ENCODE peak calls at places on chromosomes 2 and 18, in five cellular contexts. K is A549, A is K562, Y is HepG2, G is H1. P is an unnamed sample. For H3K4me1, the result is how much of the 10 kb centered on the place peaks cover.

GRCh38 chr2:102489646-102490045 is 16.6 kb downstream of the SLC9A4 start:
- DNase-seq in K (no peak), A (no peak), Y (no peak), G (no peak), P (no peak)

GRCh38 chr2:180010701-180011100 is 3.6 kb upstream of the CWC22 start:
- DNase-seq in K (no peak), A (no peak), Y (no peak), G (no peak), P (peak)

GRCh38 chr2:227155395-227155794 is 8.6 kb downstream of the COL4A4 start:
- DNase-seq in K (no peak), A (no peak), Y (no peak), G (no peak), P (no peak)

GRCh38 chr18:26561769-26562168 is 13.4 kb upstream of the KCTD1 start:
- DNase-seq in K (no peak), A (no peak), Y (no peak), G (no peak), P (no peak)

GRCh38 chr2:236512902-236513433 is 56.7 kb upstream of the ACKR3 start:
- DNase-seq in K (peak), A (peak), Y (peak), G (peak), P (peak)

GRCh38 chr2:11824901-11825592 is 78.6 kb downstream of the LPIN1 start:
- DNase-seq in K (no peak), A (no peak), Y (no peak), G (no peak), P (no peak)

GRCh38 chr2:240790370-240791210 is 29.4 kb downstream of the KIF1A start:
- DNase-seq in K (no peak), A (no peak), Y (no peak), G (no peak), P (no peak)

GRCh38 chr18:29853126-29853525 is 1189.4 kb downstream of the DSC3 start:
- DNase-seq in K (no peak), A (no peak), Y (no peak), G (no peak), P (no peak)

DNA sequence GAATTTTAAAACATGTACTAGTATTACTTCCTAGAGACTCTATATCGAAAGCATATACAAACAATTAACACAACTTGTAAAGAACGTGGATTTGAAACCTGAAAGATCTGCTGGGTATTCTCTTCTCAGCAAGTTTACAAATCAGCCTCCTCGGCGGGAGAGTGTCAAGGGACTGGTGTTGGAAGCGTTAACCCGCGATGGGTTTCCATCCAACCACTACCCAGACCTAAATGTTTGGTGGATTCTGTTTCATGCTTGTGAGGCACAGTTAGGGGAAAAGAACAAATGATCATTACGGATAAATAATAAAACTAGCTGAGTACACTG is 770 bp downstream of the C2orf42 start:
- DNase-seq in K (no peak), A (no peak), Y (no peak), G (no peak), P (no peak)
- TF ChIP-seq JUN in K (no peak), A (no peak), Y (no peak), G (no peak), P (no peak)

GRCh38 chr2:105865222-105865913 is 120.7 kb downstream of the NCK2 start:
- DNase-seq in K (no peak), A (no peak), Y (no peak), G (no peak), P (no peak)
- H3K4me1 ChIP-seq in K (under half), A (under half), Y (under half), G (under half), P (under half)

GRCh38 chr2:230737791-230738226 is 25.2 kb downstream of the CAB39 start:
- DNase-seq in K (no peak), A (no peak), Y (no peak), G (no peak), P (no peak)

GRCh38 chr2:230739961-230740360 is 27.3 kb downstream of the CAB39 start:
- DNase-seq in K (no peak), A (no peak), Y (no peak), G (no peak), P (no peak)

GRCh38 chr2:230735884-230736283 is 23.2 kb downstream of the CAB39 start:
- DNase-seq in K (no peak), A (no peak), Y (no peak), G (no peak), P (no peak)

GRCh38 chr2:230738391-230738811 is 25.8 kb downstream of the CAB39 start:
- DNase-seq in K (no peak), A (no peak), Y (peak), G (no peak), P (peak)

DNA sequence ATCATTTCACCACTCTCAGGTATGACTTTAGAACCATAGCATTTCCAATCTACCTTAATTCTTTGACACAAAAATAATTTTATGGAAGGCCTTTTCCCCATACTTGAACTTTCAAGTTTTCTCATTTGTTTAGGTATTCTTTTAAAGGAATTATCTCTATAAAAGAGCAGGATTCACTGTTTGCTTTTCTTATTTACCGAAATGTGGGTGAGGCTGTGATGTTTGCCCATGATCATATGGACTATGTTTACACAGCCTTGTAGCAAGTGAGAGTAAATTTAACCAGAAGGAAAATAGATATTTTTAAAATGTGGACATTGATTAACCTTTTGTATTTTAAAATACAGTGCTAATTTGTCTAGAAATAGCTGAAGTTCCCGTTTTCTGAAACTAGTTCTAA is 26.3 kb downstream of the CAB39 start:
- DNase-seq in K (peak), A (no peak), Y (peak), G (no peak), P (no peak)
- TF ChIP-seq JUN in K (no peak), A (no peak), Y (no peak), G (no peak), P (no peak)

GRCh38 chr18:5513947-5514346 is 29.9 kb downstream of the EPB41L3 start:
- DNase-seq in K (no peak), A (no peak), Y (no peak), G (no peak), P (no peak)

GRCh38 chr18:5510109-5510846 is 33.5 kb downstream of the EPB41L3 start:
- DNase-seq in K (no peak), A (no peak), Y (no peak), G (no peak), P (peak)

GRCh38 chr18:5508821-5509220 is 35.0 kb downstream of the EPB41L3 start:
- DNase-seq in K (no peak), A (no peak), Y (no peak), G (no peak), P (no peak)

GRCh38 chr18:5515007-5515744 is 28.6 kb downstream of the EPB41L3 start:
- DNase-seq in K (no peak), A (no peak), Y (no peak), G (no peak), P (no peak)

DNA sequence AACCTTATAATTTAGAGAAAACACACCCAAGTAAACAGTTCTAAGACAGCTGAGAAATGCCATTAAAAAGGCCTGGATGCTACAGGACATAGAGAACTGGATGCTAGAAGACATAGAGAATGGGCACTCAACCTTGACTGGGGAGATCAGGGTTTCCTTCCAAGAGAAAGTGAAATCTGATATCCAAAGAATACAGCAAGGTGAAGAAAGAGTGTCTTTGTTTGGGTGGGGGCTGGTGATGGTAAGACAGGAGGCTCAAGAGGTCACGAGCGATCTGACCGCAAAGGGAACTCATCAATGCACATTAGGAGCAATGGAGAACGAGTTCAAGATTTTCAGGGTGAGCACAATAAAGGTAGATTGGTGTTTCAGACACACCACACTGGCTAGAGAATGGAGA is 31.6 kb downstream of the EPB41L3 start:
- DNase-seq in K (no peak), A (no peak), Y (no peak), G (no peak), P (no peak)
- H3K4me1 ChIP-seq in K (under half), A (under half), Y (under half), G (under half), P (under half)

DNA sequence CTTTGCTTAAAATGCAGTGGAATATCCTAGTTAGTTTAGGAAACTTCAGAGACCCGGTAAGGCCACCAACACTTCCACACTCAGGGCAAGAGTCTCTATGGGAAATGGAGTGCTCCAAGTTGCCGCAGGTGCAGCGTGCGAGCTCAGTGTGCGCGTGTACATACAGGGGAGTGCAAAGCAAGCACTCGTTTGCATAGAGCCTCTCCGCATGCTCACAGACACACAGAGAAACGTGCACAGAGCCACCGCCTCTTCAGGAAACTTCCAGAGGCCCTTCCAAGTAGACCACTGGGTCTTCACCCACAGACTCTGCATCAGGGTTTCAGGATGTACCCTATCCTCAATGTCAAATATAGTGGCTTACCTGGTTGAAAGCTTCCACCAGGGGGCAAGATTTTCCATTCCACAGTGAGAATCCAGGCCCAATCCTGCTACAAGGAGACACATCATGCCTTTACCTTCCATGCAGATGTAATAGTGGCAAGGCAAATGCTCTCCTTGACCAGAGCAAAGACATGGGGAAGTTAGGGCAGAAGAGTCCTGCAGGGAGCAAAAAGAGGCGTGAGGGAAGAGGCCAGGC is 513.0 kb upstream of the MYT1L start:
- DNase-seq in K (no peak), A (peak), Y (peak), G (no peak), P (no peak)
- TF ChIP-seq JUN in K (no peak), A (no peak), Y (no peak), G (no peak), P (no peak)

GRCh38 chr2:6822394-6822793 is 43.3 kb downstream of the CMPK2 start:
- DNase-seq in K (no peak), A (no peak), Y (no peak), G (no peak), P (no peak)
- H3K4me1 ChIP-seq in K (under half), A (under half), Y (under half), G (under half), P (under half)

DNA sequence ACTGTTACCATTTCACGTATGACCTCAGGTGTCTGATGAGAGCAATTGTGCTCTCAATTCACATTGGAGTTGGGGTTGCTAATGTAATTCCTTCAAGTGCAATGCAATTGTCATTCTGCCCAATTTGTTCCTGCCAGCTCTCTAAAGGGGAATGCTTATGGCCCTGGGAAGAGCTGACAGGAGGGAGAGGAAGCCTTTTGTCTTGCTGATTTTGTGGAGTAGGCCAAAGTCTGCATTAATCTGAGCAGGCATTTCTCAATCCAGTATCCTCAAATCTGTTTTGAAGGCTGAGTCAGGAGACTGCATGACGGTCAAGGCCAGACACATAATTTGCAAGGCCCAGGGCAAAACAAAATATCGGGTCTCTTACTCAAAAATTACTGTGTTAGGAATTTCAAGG is 326.4 kb upstream of the SPHKAP start:
- DNase-seq in K (no peak), A (no peak), Y (no peak), G (peak), P (no peak)
- TF ChIP-seq JUN in K (no peak), A (no peak), Y (no peak), G (no peak), P (no peak)

DNA sequence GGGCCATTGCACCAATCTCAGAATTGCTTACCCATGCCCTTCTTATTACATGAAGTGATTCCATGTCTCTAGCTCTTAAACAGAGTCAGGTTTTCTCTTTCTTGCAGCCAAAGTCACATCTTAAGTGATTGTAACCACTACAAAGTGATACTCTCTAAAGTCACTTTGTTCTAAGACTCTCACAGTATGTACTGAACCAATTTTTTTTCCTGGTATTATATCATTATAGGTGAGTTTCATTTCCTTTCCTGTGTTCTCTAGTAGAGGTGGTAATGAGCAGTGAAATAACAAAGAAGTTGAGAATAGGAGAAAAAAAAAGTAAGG is 66.3 kb upstream of the DARS1 start:
- DNase-seq in K (no peak), A (no peak), Y (no peak), G (no peak), P (no peak)
- H3K4me1 ChIP-seq in K (under half), A (under half), Y (under half), G (under half), P (under half)

GRCh38 chr2:86233464-86233863 is 34.2 kb downstream of the MRPL35 start:
- DNase-seq in K (no peak), A (no peak), Y (no peak), G (no peak), P (no peak)

GRCh38 chr2:86229221-86229620 is 30.0 kb downstream of the MRPL35 start:
- DNase-seq in K (no peak), A (no peak), Y (no peak), G (no peak), P (no peak)

GRCh38 chr2:86230961-86231360 is 31.7 kb downstream of the MRPL35 start:
- DNase-seq in K (no peak), A (no peak), Y (no peak), G (no peak), P (no peak)

GRCh38 chr2:86232373-86232784 is 33.1 kb downstream of the MRPL35 start:
- DNase-seq in K (no peak), A (no peak), Y (no peak), G (no peak), P (no peak)

DNA sequence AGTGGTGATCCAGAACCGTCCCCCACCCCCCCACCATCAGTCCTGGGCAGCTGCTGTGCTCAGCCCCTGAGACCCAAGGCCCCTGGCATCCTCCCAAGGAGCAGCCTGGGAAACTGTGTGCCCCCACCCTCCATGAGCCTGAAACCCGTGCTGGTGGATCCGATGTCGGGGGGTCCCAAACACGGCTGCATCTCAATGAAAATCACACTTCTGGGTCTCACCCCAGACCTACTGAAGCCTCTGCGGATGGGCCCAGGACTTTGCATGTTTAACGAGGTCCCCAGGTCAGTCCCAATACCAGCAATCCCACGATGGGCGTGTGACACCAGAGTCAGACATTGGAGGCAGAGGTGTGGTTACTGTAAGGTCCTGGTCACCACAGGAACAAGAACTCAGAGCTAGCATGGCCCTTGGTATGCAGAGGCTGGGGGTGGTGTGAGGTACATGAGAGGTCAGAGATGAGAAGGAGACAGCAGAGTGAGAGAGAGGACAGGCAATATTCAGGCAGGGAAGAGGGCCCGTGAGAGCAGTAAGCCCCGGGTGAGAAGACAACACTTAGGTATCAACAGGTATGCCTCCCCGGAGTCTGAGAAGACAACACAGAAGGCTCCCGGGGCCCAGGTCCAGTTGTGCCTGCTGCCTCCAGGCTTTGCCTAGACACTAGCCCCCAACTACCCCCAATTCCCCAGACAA is 32.6 kb downstream of the MRPL35 start:
- DNase-seq in K (no peak), A (no peak), Y (no peak), G (no peak), P (no peak)
- TF ChIP-seq JUN in K (no peak), A (no peak), Y (no peak), G (no peak), P (no peak)

GRCh38 chr18:6013101-6013790 is 117.9 kb upstream of the TMEM200C start:
- DNase-seq in K (no peak), A (no peak), Y (no peak), G (no peak), P (no peak)
- H3K4me1 ChIP-seq in K (under half), A (under half), Y (under half), G (under half), P (under half)